ENCODE peak calls at places on chromosomes 6 and 20, in six cellular contexts. T is CD4-positive, alpha-beta T cell; P is nephron progenitor cell; B is GM10248; H is left ventricle myocardium superior; C is activated naive CD4-positive, alpha-beta T cell treated with anti-CD3 and anti-CD28 coated beads, Interleukin-2, amount 50 U/mL, for 16 hours. G is an unnamed sample.

GRCh38 chr6:30744054-30744805 is at the start of gene IER3:
- DNase-seq in T (peak), P (peak), B (peak), H (peak), C (peak), G (peak)

GRCh38 chr6:163008626-163009025 is 280.9 kb downstream of the PACRG start:
- DNase-seq in T (no peak), P (no peak), B (no peak), H (no peak), C (no peak), G (no peak)

GRCh38 chr6:3696525-3696924 is 55.0 kb downstream of the PXDC1 start:
- DNase-seq in T (no peak), P (no peak), B (no peak), H (no peak), C (no peak), G (no peak)

GRCh38 chr6:25899580-25900408 is 25.8 kb upstream of the SLC17A3 start:
- DNase-seq in T (no peak), P (no peak), B (no peak), H (no peak), C (no peak), G (no peak)

GRCh38 chr6:14100098-14100497 is 17.5 kb upstream of the CD83 start:
- DNase-seq in T (no peak), P (no peak), B (no peak), H (no peak), C (no peak), G (no peak)

GRCh38 chr6:93300661-93301060 is 118.7 kb downstream of the EPHA7 start:
- DNase-seq in T (no peak), P (no peak), B (no peak), H (no peak), C (no peak), G (no peak)

GRCh38 chr6:152301021-152301805 is 335.9 kb downstream of the SYNE1 start:
- DNase-seq in T (no peak), P (no peak), B (no peak), H (no peak), C (no peak), G (no peak)

GRCh38 chr6:13135152-13135551 is 193.2 kb downstream of the TBC1D7 start:
- DNase-seq in T (no peak), P (no peak), B (no peak), H (no peak), C (no peak), G (no peak)

GRCh38 chr6:52672422-52673025 is 1.6 kb downstream of the TMEM14A start:
- DNase-seq in T (no peak), P (no peak), B (no peak), H (no peak), C (no peak), G (no peak)

GRCh38 chr6:25279748-25280616 is 808 bp downstream of the CARMIL1 start:
- DNase-seq in T (no peak), P (peak), B (peak), H (peak), C (peak), G (peak)

GRCh38 chr6:20335872-20336271 is 65.8 kb upstream of the E2F3 start:
- DNase-seq in T (no peak), P (no peak), B (no peak), H (no peak), C (no peak), G (no peak)

GRCh38 chr6:34362176-34362575 is 30.3 kb downstream of the NUDT3 start:
- DNase-seq in T (no peak), P (no peak), B (no peak), H (no peak), C (no peak), G (no peak)

GRCh38 chr6:40932366-40932765 is 106.7 kb downstream of the UNC5CL start:
- DNase-seq in T (no peak), P (no peak), B (no peak), H (no peak), C (no peak), G (no peak)

GRCh38 chr20:25539742-25540201 is 45.6 kb downstream of the NINL start:
- DNase-seq in T (no peak), P (no peak), B (no peak), H (peak), C (no peak), G (no peak)

GRCh38 chr6:167030222-167031072 is 31.2 kb downstream of the CEP43 start:
- DNase-seq in T (no peak), P (no peak), B (no peak), H (no peak), C (no peak), G (no peak)

GRCh38 chr20:62145688-62146018 is 2.1 kb downstream of the SS18L1 start:
- DNase-seq in T (no peak), P (no peak), B (no peak), H (no peak), C (no peak), G (no peak)

GRCh38 chr6:133548409-133548808 is 307.3 kb downstream of the EYA4 start:
- DNase-seq in T (no peak), P (no peak), B (no peak), H (no peak), C (no peak), G (no peak)

GRCh38 chr6:112027942-112028674 is 25.8 kb upstream of the CCN6 start:
- DNase-seq in T (peak), P (no peak), B (no peak), H (no peak), C (peak), G (no peak)

GRCh38 chr6:87826376-87826775 is 124.3 kb upstream of the AKIRIN2 start:
- DNase-seq in T (no peak), P (no peak), B (no peak), H (no peak), C (no peak), G (no peak)

GRCh38 chr20:41098703-41099250 is 38.6 kb upstream of the PLCG1 start:
- DNase-seq in T (no peak), P (no peak), B (no peak), H (no peak), C (no peak), G (no peak)

GRCh38 chr6:30821862-30822784 is 62.2 kb upstream of the DDR1 start:
- DNase-seq in T (no peak), P (no peak), B (peak), H (no peak), C (no peak), G (no peak)

GRCh38 chr6:130903007-130903406 is 75.8 kb downstream of the SMLR1 start:
- DNase-seq in T (no peak), P (no peak), B (no peak), H (no peak), C (no peak), G (peak)

GRCh38 chr20:41356951-41357350 is 9.7 kb downstream of the EMILIN3 start:
- DNase-seq in T (no peak), P (no peak), B (no peak), H (no peak), C (no peak), G (no peak)

GRCh38 chr20:11813106-11813890 is 104.4 kb upstream of the BTBD3 start:
- DNase-seq in T (no peak), P (no peak), B (no peak), H (no peak), C (no peak), G (no peak)

GRCh38 chr6:47698342-47698787 is at the start of gene ADGRF4:
- DNase-seq in T (no peak), P (no peak), B (no peak), H (no peak), C (no peak), G (no peak)

GRCh38 chr6:16470502-16471221 is 232.3 kb downstream of the GMPR start:
- DNase-seq in T (no peak), P (no peak), B (no peak), H (no peak), C (no peak), G (no peak)

GRCh38 chr6:146902846-146903245 is 301.4 kb upstream of the STXBP5 start:
- DNase-seq in T (no peak), P (no peak), B (no peak), H (no peak), C (no peak), G (no peak)

GRCh38 chr20:3101737-3102574 is 17.4 kb upstream of the AVP start:
- DNase-seq in T (peak), P (no peak), B (no peak), H (no peak), C (peak), G (no peak)

G was measured in ecto neural progenitor cell.